ENCODE peak calls at places on chromosome 3, in nine cellular contexts. One of them, this sample, is unnamed.

GRCh38 chr3:143263844-143264243 is 144.3 kb downstream of the CHST2 start:
- DNase-seq in heart left ventricle: no peak
- DNase-seq in transverse colon: no peak
- DNase-seq in adrenal gland: no peak
- DNase-seq in uterus: no peak
- DNase-seq in Peyer's patch: no peak
- DNase-seq in gastrocnemius medialis: no peak
- DNase-seq in breast epithelium: no peak
- DNase-seq in right lobe of liver: no peak
- DNase-seq in this sample: no peak

GRCh38 chr3:134052370-134052769 is 22.6 kb upstream of the SLCO2A1 start:
- DNase-seq in breast epithelium: no peak
- DNase-seq in gastrocnemius medialis: no peak
- DNase-seq in Peyer's patch: no peak
- DNase-seq in right lobe of liver: no peak
- DNase-seq in transverse colon: no peak
- DNase-seq in adrenal gland: no peak
- DNase-seq in uterus: no peak
- DNase-seq in heart left ventricle: no peak
- DNase-seq in this sample: peak

GRCh38 chr3:44993471-44994205 is 17.6 kb downstream of the EXOSC7 start:
- DNase-seq in heart left ventricle: no peak
- DNase-seq in transverse colon: no peak
- DNase-seq in Peyer's patch: no peak
- DNase-seq in breast epithelium: no peak
- DNase-seq in adrenal gland: peak
- DNase-seq in uterus: no peak
- DNase-seq in right lobe of liver: no peak
- DNase-seq in gastrocnemius medialis: no peak
- DNase-seq in this sample: no peak

GRCh38 chr3:11567516-11568467 is 75.9 kb downstream of the VGLL4 start:
- DNase-seq in transverse colon: no peak
- DNase-seq in breast epithelium: no peak
- DNase-seq in Peyer's patch: no peak
- DNase-seq in gastrocnemius medialis: peak
- DNase-seq in right lobe of liver: no peak
- DNase-seq in adrenal gland: peak
- DNase-seq in uterus: no peak
- DNase-seq in heart left ventricle: no peak
- DNase-seq in this sample: no peak

GRCh38 chr3:112466041-112466440 is 33.2 kb downstream of the BTLA start:
- DNase-seq in heart left ventricle: no peak
- DNase-seq in adrenal gland: no peak
- DNase-seq in gastrocnemius medialis: no peak
- DNase-seq in Peyer's patch: no peak
- DNase-seq in uterus: no peak
- DNase-seq in right lobe of liver: no peak
- DNase-seq in transverse colon: no peak
- DNase-seq in breast epithelium: no peak
- DNase-seq in this sample: no peak

GRCh38 chr3:132399054-132399929 is 18.0 kb upstream of the DNAJC13 start:
- DNase-seq in breast epithelium: no peak
- DNase-seq in Peyer's patch: no peak
- DNase-seq in adrenal gland: peak
- DNase-seq in right lobe of liver: no peak
- DNase-seq in heart left ventricle: no peak
- DNase-seq in transverse colon: no peak
- DNase-seq in gastrocnemius medialis: no peak
- DNase-seq in uterus: no peak
- DNase-seq in this sample: no peak

GRCh38 chr3:184175506-184175905 is 851 bp downstream of the AP2M1 start:
- DNase-seq in breast epithelium: no peak
- DNase-seq in Peyer's patch: no peak
- DNase-seq in heart left ventricle: no peak
- DNase-seq in transverse colon: no peak
- DNase-seq in right lobe of liver: no peak
- DNase-seq in adrenal gland: no peak
- DNase-seq in uterus: no peak
- DNase-seq in gastrocnemius medialis: no peak
- DNase-seq in this sample: peak

GRCh38 chr3:38036286-38036685 is 2.7 kb upstream of the DLEC1 start:
- DNase-seq in transverse colon: no peak
- DNase-seq in uterus: no peak
- DNase-seq in gastrocnemius medialis: no peak
- DNase-seq in adrenal gland: peak
- DNase-seq in right lobe of liver: no peak
- DNase-seq in Peyer's patch: no peak
- DNase-seq in heart left ventricle: no peak
- DNase-seq in breast epithelium: no peak
- DNase-seq in this sample: no peak

GRCh38 chr3:139689122-139689521 is 11.3 kb upstream of the NMNAT3 start:
- DNase-seq in heart left ventricle: no peak
- DNase-seq in gastrocnemius medialis: no peak
- DNase-seq in Peyer's patch: no peak
- DNase-seq in right lobe of liver: no peak
- DNase-seq in uterus: no peak
- DNase-seq in breast epithelium: no peak
- DNase-seq in transverse colon: no peak
- DNase-seq in adrenal gland: no peak
- DNase-seq in this sample: no peak

GRCh38 chr3:48702320-48702921 is 14.6 kb downstream of the IP6K2 start:
- DNase-seq in heart left ventricle: no peak
- DNase-seq in breast epithelium: no peak
- DNase-seq in uterus: no peak
- DNase-seq in gastrocnemius medialis: no peak
- DNase-seq in transverse colon: no peak
- DNase-seq in right lobe of liver: no peak
- DNase-seq in Peyer's patch: no peak
- DNase-seq in adrenal gland: no peak
- DNase-seq in this sample: peak
- H3K4me3 ChIP-seq in heart left ventricle: no peak
- H3K4me3 ChIP-seq in breast epithelium: no peak
- H3K4me3 ChIP-seq in uterus: no peak
- H3K4me3 ChIP-seq in gastrocnemius medialis: no peak
- H3K4me3 ChIP-seq in transverse colon: no peak
- H3K4me3 ChIP-seq in right lobe of liver: no peak
- H3K4me3 ChIP-seq in Peyer's patch: no peak
- H3K4me3 ChIP-seq in adrenal gland: no peak
- H3K4me3 ChIP-seq in this sample: no peak

GRCh38 chr3:197114007-197114406 is 84.4 kb upstream of the MELTF start:
- DNase-seq in transverse colon: no peak
- DNase-seq in right lobe of liver: no peak
- DNase-seq in uterus: no peak
- DNase-seq in Peyer's patch: no peak
- DNase-seq in heart left ventricle: no peak
- DNase-seq in gastrocnemius medialis: no peak
- DNase-seq in breast epithelium: no peak
- DNase-seq in adrenal gland: no peak
- DNase-seq in this sample: no peak

GRCh38 chr3:197117107-197117506 is 87.5 kb upstream of the MELTF start:
- DNase-seq in gastrocnemius medialis: no peak
- DNase-seq in adrenal gland: no peak
- DNase-seq in transverse colon: no peak
- DNase-seq in breast epithelium: no peak
- DNase-seq in heart left ventricle: no peak
- DNase-seq in right lobe of liver: no peak
- DNase-seq in Peyer's patch: no peak
- DNase-seq in uterus: no peak
- DNase-seq in this sample: no peak

GRCh38 chr3:197111685-197112084 is 82.1 kb upstream of the MELTF start:
- DNase-seq in heart left ventricle: no peak
- DNase-seq in breast epithelium: no peak
- DNase-seq in uterus: no peak
- DNase-seq in transverse colon: no peak
- DNase-seq in adrenal gland: no peak
- DNase-seq in right lobe of liver: no peak
- DNase-seq in gastrocnemius medialis: no peak
- DNase-seq in Peyer's patch: no peak
- DNase-seq in this sample: no peak
- TF ChIP-seq POLR2A in heart left ventricle: no peak
- TF ChIP-seq POLR2A in breast epithelium: no peak
- TF ChIP-seq POLR2A in uterus: no peak
- TF ChIP-seq POLR2A in transverse colon: no peak
- TF ChIP-seq POLR2A in adrenal gland: no peak
- TF ChIP-seq POLR2A in right lobe of liver: no peak
- TF ChIP-seq POLR2A in gastrocnemius medialis: no peak
- TF ChIP-seq POLR2A in Peyer's patch: no peak
- TF ChIP-seq POLR2A in this sample: no peak

DNA sequence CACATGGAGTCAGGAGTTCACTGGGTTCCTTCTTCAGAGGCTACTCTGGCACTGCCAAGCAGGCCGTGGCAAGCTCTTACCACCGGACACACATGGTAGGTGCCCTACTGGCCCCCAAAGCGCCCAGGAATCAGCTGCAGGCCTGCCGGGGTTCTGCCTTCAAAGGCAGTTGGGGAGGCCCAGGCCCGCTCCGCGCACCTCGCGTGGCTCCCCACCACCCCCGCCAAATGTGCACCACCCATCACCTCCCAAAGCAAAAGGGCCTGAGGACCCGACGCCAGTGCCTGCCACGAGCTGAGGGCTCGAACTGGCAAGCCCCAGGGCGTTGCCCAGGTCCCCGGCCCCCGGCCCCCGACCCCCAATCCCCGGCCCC is 669 bp downstream of the POMGNT2 start:
- DNase-seq in adrenal gland: no peak
- DNase-seq in right lobe of liver: peak
- DNase-seq in Peyer's patch: peak
- DNase-seq in uterus: no peak
- DNase-seq in heart left ventricle: peak
- DNase-seq in breast epithelium: no peak
- DNase-seq in gastrocnemius medialis: no peak
- DNase-seq in transverse colon: no peak
- DNase-seq in this sample: peak
- H3K4me3 ChIP-seq in adrenal gland: peak
- H3K4me3 ChIP-seq in right lobe of liver: peak
- H3K4me3 ChIP-seq in Peyer's patch: peak
- H3K4me3 ChIP-seq in uterus: peak
- H3K4me3 ChIP-seq in heart left ventricle: peak
- H3K4me3 ChIP-seq in breast epithelium: peak
- H3K4me3 ChIP-seq in gastrocnemius medialis: peak
- H3K4me3 ChIP-seq in transverse colon: peak
- H3K4me3 ChIP-seq in this sample: peak

GRCh38 chr3:87088984-87089841 is 98.3 kb upstream of the VGLL3 start:
- DNase-seq in gastrocnemius medialis: peak
- DNase-seq in heart left ventricle: peak
- DNase-seq in uterus: peak
- DNase-seq in breast epithelium: no peak
- DNase-seq in Peyer's patch: no peak
- DNase-seq in right lobe of liver: peak
- DNase-seq in adrenal gland: peak
- DNase-seq in transverse colon: peak
- DNase-seq in this sample: peak
- TF ChIP-seq POLR2A in gastrocnemius medialis: peak
- TF ChIP-seq POLR2A in heart left ventricle: peak
- TF ChIP-seq POLR2A in uterus: peak
- TF ChIP-seq POLR2A in breast epithelium: no peak
- TF ChIP-seq POLR2A in Peyer's patch: no peak
- TF ChIP-seq POLR2A in right lobe of liver: peak
- TF ChIP-seq POLR2A in adrenal gland: peak
- TF ChIP-seq POLR2A in transverse colon: peak
- TF ChIP-seq POLR2A in this sample: no peak

DNA sequence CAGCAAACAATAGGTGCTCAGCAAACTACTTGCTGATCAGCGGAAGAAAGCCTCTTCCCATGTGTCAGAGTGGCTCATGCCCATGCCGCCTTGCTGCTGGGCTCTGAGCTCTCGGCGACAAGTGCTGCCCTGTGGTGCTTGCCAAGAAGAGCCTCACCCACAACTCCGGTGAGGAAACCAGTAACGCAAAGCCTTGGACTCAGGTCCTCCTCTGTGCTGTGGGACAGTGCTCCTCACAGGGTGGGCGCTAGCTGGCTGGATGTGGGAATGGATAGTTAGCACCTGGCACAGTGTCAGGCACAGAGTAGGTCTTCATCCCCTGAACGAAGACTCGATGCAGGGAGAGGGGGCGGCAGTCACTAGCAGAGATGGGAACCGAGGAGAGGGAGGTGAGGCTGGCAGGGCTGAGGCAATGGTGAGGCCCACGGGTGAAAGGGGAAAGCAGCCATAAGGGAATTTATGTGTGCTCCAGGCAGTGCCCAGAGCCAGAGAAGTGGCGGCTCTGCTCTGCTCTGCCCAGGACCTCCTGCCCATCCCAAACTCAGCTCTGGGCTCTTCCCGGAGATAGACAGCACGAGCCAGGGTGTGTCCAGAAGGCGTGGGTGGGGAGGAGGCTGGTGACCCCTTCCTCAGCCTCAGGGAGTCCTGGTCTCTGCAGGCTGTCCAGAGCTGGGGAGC is 55.7 kb downstream of the IQSEC1 start:
- DNase-seq in right lobe of liver: no peak
- DNase-seq in uterus: no peak
- DNase-seq in heart left ventricle: no peak
- DNase-seq in Peyer's patch: no peak
- DNase-seq in gastrocnemius medialis: no peak
- DNase-seq in transverse colon: peak
- DNase-seq in adrenal gland: peak
- DNase-seq in breast epithelium: peak
- DNase-seq in this sample: peak
- H3K4me3 ChIP-seq in right lobe of liver: no peak
- H3K4me3 ChIP-seq in uterus: no peak
- H3K4me3 ChIP-seq in heart left ventricle: no peak
- H3K4me3 ChIP-seq in Peyer's patch: no peak
- H3K4me3 ChIP-seq in gastrocnemius medialis: no peak
- H3K4me3 ChIP-seq in transverse colon: no peak
- H3K4me3 ChIP-seq in adrenal gland: no peak
- H3K4me3 ChIP-seq in breast epithelium: no peak
- H3K4me3 ChIP-seq in this sample: no peak

DNA sequence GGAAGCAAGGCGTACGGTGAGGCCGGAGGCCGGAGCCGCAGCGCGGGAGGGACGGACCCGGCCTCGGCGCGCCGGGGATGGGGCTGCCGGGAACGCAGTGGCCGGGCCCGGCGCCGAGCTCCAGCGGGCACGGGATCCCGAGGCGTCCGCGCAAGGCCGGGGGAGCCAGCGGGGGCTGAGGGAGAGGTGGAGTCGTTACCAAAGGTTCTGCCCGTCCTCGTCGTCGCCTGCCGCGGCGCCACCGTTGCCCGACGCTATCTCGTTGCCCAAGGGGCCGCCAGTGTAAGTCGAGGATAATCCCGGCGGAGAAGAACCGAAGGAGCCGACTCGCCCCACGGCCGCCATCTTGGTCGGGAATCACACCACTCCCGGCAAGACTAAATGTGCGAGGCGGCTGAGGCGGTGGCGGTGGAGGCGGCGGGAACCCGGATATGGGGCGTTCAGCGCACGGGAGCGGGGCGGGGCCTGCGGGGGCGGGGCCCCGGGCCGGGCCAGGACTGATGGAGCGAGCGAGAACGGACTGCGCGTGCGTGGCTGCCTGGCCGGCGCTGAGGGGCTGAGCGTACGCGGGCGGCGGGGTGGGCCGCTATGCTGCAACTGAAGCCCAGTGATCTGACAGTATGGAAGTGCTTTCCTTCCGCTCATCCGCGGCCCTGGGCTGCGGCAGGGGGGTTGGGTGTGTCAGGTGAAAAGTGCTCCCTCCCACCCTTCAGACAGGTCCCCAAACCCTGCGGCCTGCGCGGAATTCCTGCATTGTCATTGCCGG is at the start of gene DYNC1LI1:
- DNase-seq in adrenal gland: peak
- DNase-seq in breast epithelium: peak
- DNase-seq in heart left ventricle: peak
- DNase-seq in gastrocnemius medialis: peak
- DNase-seq in right lobe of liver: peak
- DNase-seq in uterus: peak
- DNase-seq in transverse colon: peak
- DNase-seq in Peyer's patch: peak
- DNase-seq in this sample: peak
- TF ChIP-seq POLR2A in adrenal gland: peak
- TF ChIP-seq POLR2A in breast epithelium: no peak
- TF ChIP-seq POLR2A in heart left ventricle: peak
- TF ChIP-seq POLR2A in gastrocnemius medialis: peak
- TF ChIP-seq POLR2A in right lobe of liver: peak
- TF ChIP-seq POLR2A in uterus: peak
- TF ChIP-seq POLR2A in transverse colon: peak
- TF ChIP-seq POLR2A in Peyer's patch: peak
- TF ChIP-seq POLR2A in this sample: peak

GRCh38 chr3:32236377-32236776 is 2.1 kb upstream of the CMTM8 start:
- DNase-seq in gastrocnemius medialis: no peak
- DNase-seq in heart left ventricle: no peak
- DNase-seq in transverse colon: no peak
- DNase-seq in Peyer's patch: no peak
- DNase-seq in uterus: no peak
- DNase-seq in right lobe of liver: no peak
- DNase-seq in adrenal gland: no peak
- DNase-seq in breast epithelium: no peak
- DNase-seq in this sample: no peak
- H3K4me3 ChIP-seq in gastrocnemius medialis: no peak
- H3K4me3 ChIP-seq in heart left ventricle: no peak
- H3K4me3 ChIP-seq in transverse colon: no peak
- H3K4me3 ChIP-seq in Peyer's patch: no peak
- H3K4me3 ChIP-seq in uterus: no peak
- H3K4me3 ChIP-seq in right lobe of liver: no peak
- H3K4me3 ChIP-seq in adrenal gland: no peak
- H3K4me3 ChIP-seq in breast epithelium: no peak
- H3K4me3 ChIP-seq in this sample: no peak